ENCODE peak calls at places on chromosomes 4 and X, in seven cellular contexts. W is IMR-90, X is ovary, S is tibial nerve, T is transverse colon, Z is heart left ventricle, V is A549. M is an unnamed sample.

GRCh38 chr4:114132830-114133229 is 153.4 kb upstream of the ARSJ start:
- DNase-seq in W (no peak), X (no peak), S (no peak), T (no peak), Z (no peak), V (peak), M (peak)

GRCh38 chrX:115531818-115532403 is 29.1 kb upstream of the PLS3 start:
- DNase-seq in W (peak), X (no peak), S (no peak), T (no peak), Z (no peak), V (no peak), M (no peak)

GRCh38 chrX:31449975-31450374 is 378.1 kb upstream of the FTHL17 start:
- DNase-seq in W (peak), X (no peak), S (no peak), T (no peak), Z (no peak), V (no peak), M (no peak)

GRCh38 chr4:138911903-138912713 is 103.5 kb upstream of the NOCT start:
- DNase-seq in W (no peak), X (no peak), S (no peak), T (peak), Z (no peak), V (peak), M (no peak)

GRCh38 chrX:48711929-48712505 is 15.5 kb downstream of the SUV39H1 start:
- DNase-seq in W (no peak), X (no peak), S (no peak), T (no peak), Z (no peak), V (no peak), M (no peak)

GRCh38 chrX:40281341-40282005 is 183.7 kb upstream of the BCOR start:
- DNase-seq in W (no peak), X (no peak), S (no peak), T (no peak), Z (no peak), V (no peak), M (peak)

GRCh38 chr4:182863501-182863900 is 53.7 kb downstream of the DCTD start:
- DNase-seq in W (no peak), X (no peak), S (no peak), T (no peak), Z (peak), V (no peak), M (no peak)

GRCh38 chrX:39749135-39749534 is 348.6 kb downstream of the BCOR start:
- DNase-seq in W (no peak), X (no peak), S (no peak), T (no peak), Z (no peak), V (no peak), M (no peak)

GRCh38 chr4:126123933-126124332 is 809.2 kb downstream of the FAT4 start:
- DNase-seq in W (peak), X (no peak), S (no peak), T (no peak), Z (no peak), V (no peak), M (no peak)

GRCh38 chrX:5051831-5052491 is 1176.7 kb downstream of the NLGN4X start:
- DNase-seq in W (no peak), X (no peak), S (no peak), T (peak), Z (peak), V (peak), M (no peak)

GRCh38 chr4:7330811-7331681 is 103.7 kb downstream of the PSAPL1 start:
- DNase-seq in W (no peak), X (no peak), S (no peak), T (no peak), Z (peak), V (no peak), M (no peak)

GRCh38 chr4:15253346-15253745 is 174.5 kb upstream of the C1QTNF7 start:
- DNase-seq in W (no peak), X (no peak), S (no peak), T (no peak), Z (no peak), V (no peak), M (no peak)

GRCh38 chrX:150155396-150156048 is 207.6 kb upstream of the MAMLD1 start:
- DNase-seq in W (peak), X (peak), S (no peak), T (peak), Z (no peak), V (peak), M (no peak)

GRCh38 chrX:40179333-40179732 is 81.6 kb upstream of the BCOR start:
- DNase-seq in W (no peak), X (no peak), S (no peak), T (no peak), Z (no peak), V (no peak), M (peak)

GRCh38 chr4:172578712-172579111 is 589.9 kb upstream of the GALNT7 start:
- DNase-seq in W (peak), X (no peak), S (no peak), T (no peak), Z (no peak), V (no peak), M (no peak)

GRCh38 chrX:129647588-129648410 is 7.0 kb downstream of the APLN start:
- DNase-seq in W (no peak), X (no peak), S (no peak), T (no peak), Z (no peak), V (no peak), M (no peak)

GRCh38 chr4:124111922-124112321 is 600.6 kb downstream of the ANKRD50 start:
- DNase-seq in W (peak), X (no peak), S (no peak), T (no peak), Z (no peak), V (peak), M (peak)

GRCh38 chr4:40699648-40700047 is 50.1 kb upstream of the NSUN7 start:
- DNase-seq in W (peak), X (no peak), S (no peak), T (no peak), Z (no peak), V (no peak), M (no peak)

GRCh38 chr4:132792305-132792704 is 356.8 kb upstream of the PCDH10 start:
- DNase-seq in W (no peak), X (no peak), S (no peak), T (no peak), Z (no peak), V (no peak), M (no peak)

GRCh38 chrX:119238557-119238956 is 2.5 kb downstream of the PGRMC1 start:
- DNase-seq in W (peak), X (no peak), S (no peak), T (no peak), Z (no peak), V (no peak), M (no peak)

GRCh38 chr4:15197005-15197404 is 194.7 kb downstream of the CPEB2 start:
- DNase-seq in W (peak), X (no peak), S (no peak), T (no peak), Z (no peak), V (peak), M (peak)

GRCh38 chrX:112941209-112941788 is 100.7 kb upstream of the AMOT start:
- DNase-seq in W (peak), X (no peak), S (no peak), T (peak), Z (no peak), V (no peak), M (no peak)

GRCh38 chrX:13778916-13779315 is 38.0 kb downstream of the GPM6B start:
- DNase-seq in W (peak), X (no peak), S (no peak), T (no peak), Z (no peak), V (no peak), M (peak)

GRCh38 chr4:26557164-26557563 is 26.7 kb upstream of the TBC1D19 start:
- DNase-seq in W (peak), X (no peak), S (no peak), T (no peak), Z (no peak), V (no peak), M (no peak)

GRCh38 chr4:93751410-93751809 is 77.1 kb upstream of the ATOH1 start:
- DNase-seq in W (no peak), X (no peak), S (no peak), T (no peak), Z (no peak), V (no peak), M (no peak)

GRCh38 chrX:40152706-40153334 is 55.1 kb upstream of the BCOR start:
- DNase-seq in W (no peak), X (no peak), S (no peak), T (peak), Z (peak), V (peak), M (peak)

GRCh38 chr4:80926446-80926845 is 104.1 kb upstream of the BMP3 start:
- DNase-seq in W (peak), X (no peak), S (no peak), T (no peak), Z (no peak), V (no peak), M (no peak)

GRCh38 chr4:107197121-107197520 is 161.0 kb upstream of the DKK2 start:
- DNase-seq in W (no peak), X (no peak), S (no peak), T (no peak), Z (no peak), V (no peak), M (no peak)

GRCh38 chrX:50448565-50448964 is 22.1 kb downstream of the DGKK start:
- DNase-seq in W (peak), X (no peak), S (no peak), T (peak), Z (no peak), V (peak), M (peak)

GRCh38 chrX:46130246-46130645 is 415.0 kb downstream of the ZNF674 start:
- DNase-seq in W (no peak), X (no peak), S (no peak), T (no peak), Z (no peak), V (no peak), M (no peak)

GRCh38 chr4:9880411-9881197 is 99.2 kb downstream of the DRD5 start:
- DNase-seq in W (no peak), X (peak), S (no peak), T (no peak), Z (no peak), V (no peak), M (no peak)

GRCh38 chr4:121156822-121157769 is 7.0 kb downstream of the TNIP3 start:
- DNase-seq in W (peak), X (no peak), S (no peak), T (peak), Z (no peak), V (peak), M (peak)

GRCh38 chrX:118666521-118666920 is 60.9 kb upstream of the IL13RA1 start:
- DNase-seq in W (peak), X (no peak), S (no peak), T (no peak), Z (no peak), V (peak), M (no peak)

GRCh38 chrX:104195489-104196084 is 29.3 kb downstream of the FAM199X start:
- DNase-seq in W (peak), X (no peak), S (no peak), T (no peak), Z (no peak), V (peak), M (peak)

GRCh38 chrX:39152106-39152649 is 350.9 kb downstream of the MID1IP1 start:
- DNase-seq in W (no peak), X (no peak), S (no peak), T (peak), Z (no peak), V (peak), M (peak)

GRCh38 chr4:76712564-76712963 is 185.4 kb downstream of the SOWAHB start:
- DNase-seq in W (no peak), X (no peak), S (no peak), T (no peak), Z (no peak), V (no peak), M (no peak)

DNA sequence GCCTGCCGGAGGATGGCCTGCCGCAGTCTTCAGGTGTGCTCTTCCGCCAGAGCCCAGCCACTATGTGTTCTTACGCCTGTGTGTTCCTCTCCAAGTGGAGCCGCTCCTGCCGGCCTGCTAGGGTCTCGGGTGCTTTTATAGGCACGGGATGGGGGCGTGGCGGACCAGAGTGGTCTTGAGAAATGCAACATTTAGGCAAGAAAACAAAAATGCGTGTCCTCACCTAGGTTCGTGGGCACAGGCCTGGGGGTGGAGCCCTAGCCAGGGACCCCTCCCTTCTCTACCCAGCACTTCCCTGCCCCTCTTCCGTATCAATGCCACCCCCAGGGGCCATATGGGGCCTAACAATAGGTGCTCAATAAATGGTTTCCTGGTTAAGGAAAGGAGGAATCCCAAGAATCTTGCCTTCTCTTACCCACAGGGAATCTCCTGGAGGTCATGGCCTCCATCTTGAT is 34.4 kb upstream of the LRBA start:
- DNase-seq in W (no peak), X (no peak), S (no peak), T (no peak), Z (no peak), V (no peak), M (no peak)
- H3K4me3 ChIP-seq in W (no peak), X (no peak), S (no peak), T (no peak), Z (no peak), V (no peak), M (no peak)

GRCh38 chrX:136497556-136498048 is at the start of gene HTATSF1:
- DNase-seq in W (no peak), X (no peak), S (no peak), T (no peak), Z (no peak), V (peak), M (no peak)
- TF ChIP-seq POLR2A in W (no peak), X (no peak), S (no peak), T (no peak), Z (no peak), V (peak), M (no peak)

GRCh38 chr4:53929311-53929710 is 135.1 kb downstream of the CHIC2 start:
- DNase-seq in W (peak), X (no peak), S (no peak), T (no peak), Z (no peak), V (no peak), M (no peak)
- TF ChIP-seq CTCF in W (no peak), X (no peak), S (no peak), T (no peak), Z (no peak), V (no peak), M (no peak)

DNA sequence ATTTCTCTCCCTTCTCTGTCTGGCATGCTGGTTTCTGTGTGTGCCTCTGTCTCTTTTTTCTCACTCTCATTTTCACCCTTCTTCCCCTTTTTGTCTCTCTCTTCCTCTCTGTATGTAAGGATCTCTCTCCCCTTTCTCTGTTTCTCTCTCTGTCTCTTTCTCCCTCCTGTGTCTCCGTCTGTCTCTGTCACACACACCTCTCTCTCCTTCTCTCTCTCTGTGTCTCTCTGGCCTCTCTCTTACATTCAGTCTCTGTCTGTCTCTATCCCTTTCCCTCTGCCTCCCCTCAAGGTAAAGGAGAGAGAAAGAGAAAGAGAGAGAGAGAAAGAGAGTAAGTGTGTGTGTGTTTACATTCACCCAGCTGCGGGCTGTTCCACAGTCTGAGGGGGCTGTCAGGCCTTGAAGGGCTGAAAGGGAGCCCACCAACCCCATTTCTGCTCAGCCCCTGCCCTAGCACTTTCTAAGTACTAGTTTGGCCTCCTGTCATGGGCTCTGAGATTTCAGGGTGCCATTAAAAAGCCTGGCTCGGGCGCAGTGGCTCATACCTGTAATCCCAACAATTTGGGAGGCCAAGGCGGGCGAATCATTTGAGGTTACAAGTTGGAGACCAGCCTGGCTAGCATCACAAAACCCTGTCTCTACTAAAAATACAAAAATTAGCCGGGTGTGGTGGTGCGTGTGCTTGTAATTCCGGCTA is 9.6 kb upstream of the TSPYL2 start:
- DNase-seq in W (no peak), X (no peak), S (no peak), T (no peak), Z (no peak), V (no peak), M (no peak)
- H3K4me3 ChIP-seq in W (no peak), X (peak), S (no peak), T (no peak), Z (no peak), V (peak), M (peak)

GRCh38 chrX:153926863-153927685 is 1.0 kb upstream of the ARHGAP4 start:
- DNase-seq in W (peak), X (no peak), S (no peak), T (peak), Z (peak), V (no peak), M (peak)

GRCh38 chrX:153925387-153925738 is 701 bp downstream of the ARHGAP4 start:
- DNase-seq in W (no peak), X (no peak), S (no peak), T (no peak), Z (no peak), V (no peak), M (no peak)

GRCh38 chrX:153926594-153926862 is 464 bp upstream of the ARHGAP4 start:
- DNase-seq in W (no peak), X (no peak), S (no peak), T (no peak), Z (no peak), V (no peak), M (no peak)

GRCh38 chrX:153927686-153927935 is 1.5 kb upstream of the ARHGAP4 start:
- DNase-seq in W (no peak), X (no peak), S (no peak), T (no peak), Z (no peak), V (peak), M (no peak)

DNA sequence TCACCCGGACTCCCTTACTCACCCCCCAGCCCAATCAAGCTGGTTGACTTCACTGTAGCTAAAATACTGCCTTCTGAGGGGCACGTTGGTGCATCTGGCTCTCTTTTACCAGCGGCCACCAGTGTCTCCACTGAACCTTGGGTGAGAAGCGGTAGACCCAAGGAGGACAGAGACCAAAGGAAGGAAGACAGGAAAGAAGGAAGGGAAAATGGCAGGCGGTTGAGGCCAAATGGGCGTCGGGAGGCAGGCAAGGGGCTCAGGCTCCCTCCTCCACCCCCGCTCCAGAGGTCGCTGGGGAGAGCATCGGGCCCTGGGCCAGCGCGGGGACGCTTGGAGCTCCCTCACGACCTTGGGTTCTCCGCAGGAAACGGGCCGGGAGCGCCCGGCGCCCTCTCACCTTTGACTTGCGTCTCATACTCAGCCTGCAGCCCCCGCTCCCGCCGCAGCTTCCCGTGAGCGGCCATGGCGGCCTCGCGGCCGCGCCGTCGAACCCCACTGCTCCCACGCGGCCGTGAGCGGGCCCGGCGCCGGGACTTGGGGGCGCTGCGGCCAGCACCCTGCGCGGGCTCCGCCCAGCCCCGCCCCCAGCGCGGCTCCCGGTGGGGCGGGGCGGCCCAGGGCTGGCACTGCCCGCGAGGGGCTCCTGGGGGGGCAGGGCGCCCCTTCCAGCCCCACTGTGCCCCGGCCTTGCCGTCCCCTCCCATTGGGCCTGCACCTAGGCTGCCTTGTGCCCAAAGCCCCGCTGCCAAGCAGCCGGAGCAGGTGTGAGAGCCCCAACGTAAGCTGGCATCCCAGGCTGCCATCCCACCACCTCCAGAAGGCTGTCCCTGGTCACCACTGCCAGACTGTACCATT is at the start of gene ARHGAP4:
- DNase-seq in W (no peak), X (no peak), S (no peak), T (no peak), Z (no peak), V (no peak), M (no peak)
- TF ChIP-seq POLR2A in W (no peak), X (no peak), S (no peak), T (no peak), Z (no peak), V (no peak), M (no peak)

DNA sequence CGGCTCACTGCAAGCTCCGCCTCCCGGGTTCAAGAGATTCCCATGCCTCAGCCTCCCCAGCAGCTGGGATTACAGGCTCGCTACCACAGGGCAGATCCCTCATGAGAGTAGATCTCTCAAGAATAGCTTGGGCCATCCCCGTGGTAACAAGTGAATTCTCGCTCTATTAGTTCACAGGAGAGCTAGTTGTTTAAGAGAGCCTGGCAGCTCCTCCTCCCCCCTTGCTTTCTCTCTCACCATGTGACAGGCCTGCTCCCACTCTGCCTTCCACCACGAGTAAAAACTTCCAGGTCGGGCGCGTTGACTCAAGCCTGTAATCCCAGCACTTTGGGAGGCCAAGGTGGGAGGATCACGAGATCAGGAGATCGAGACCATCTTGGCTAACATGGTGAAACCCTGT is 30.3 kb upstream of the LAP3 start:
- DNase-seq in W (no peak), X (no peak), S (no peak), T (no peak), Z (no peak), V (no peak), M (no peak)
- TF ChIP-seq CTCF in W (no peak), X (no peak), S (no peak), T (no peak), Z (no peak), V (no peak), M (no peak)

M was measured in NB4.